ENCODE peak calls at places on chromosomes 2 and 18, in eight cellular contexts. P is GM18507; G is CD4-positive, alpha-beta T cell; E is ureter; U is activated naive CD8-positive, alpha-beta T cell treated with anti-CD3 and anti-CD28 coated beads, Interleukin-2, amount 10 ng/mL, durations not matched to agents 7 days and 5 days; H is NCI-H460; B is transverse colon; A is Kasumi-1. K is an unnamed sample.

GRCh38 chr2:233236820-233237589 is 14.5 kb upstream of the ATG16L1 start:
- DNase-seq in B (no peak), H (no peak), E (no peak), G (no peak), U (no peak), P (no peak), A (no peak), K (no peak)

GRCh38 chr2:217964255-217964654 is 38.5 kb downstream of the TNS1 start:
- DNase-seq in E (no peak), P (no peak), U (peak; percentile 14), A (no peak), G (no peak), B (no peak), H (no peak), K (no peak)

GRCh38 chr2:169528271-169528701 is 18.8 kb downstream of the KLHL41 start:
- DNase-seq in E (peak; percentile 62), U (peak; percentile 68), G (peak; percentile 64), H (peak; percentile 70), P (peak; percentile 11), B (peak; percentile 73), A (peak; percentile 96), K (peak; percentile 59)

GRCh38 chr18:64330976-64331375 is 182.1 kb upstream of the LINC00305 start:
- DNase-seq in G (no peak), H (no peak), P (no peak), B (no peak), E (no peak), A (no peak), U (no peak), K (no peak)

GRCh38 chr2:50491541-50492114 is 540.3 kb downstream of the NRXN1 start:
- DNase-seq in H (peak; percentile 28), E (no peak), B (peak; percentile 10), U (no peak), A (peak; percentile 73), G (no peak), P (no peak), K (no peak)

GRCh38 chr2:108407864-108408729 is 30.3 kb downstream of the SULT1C4 start:
- DNase-seq in P (no peak), B (no peak), G (no peak), H (no peak), E (no peak), U (no peak), A (no peak), K (no peak)

GRCh38 chr2:220269421-220269820 is 642.0 kb downstream of the SLC4A3 start:
- DNase-seq in B (no peak), A (no peak), G (no peak), U (no peak), E (no peak), H (no peak), P (no peak), K (no peak)

GRCh38 chr2:19702267-19702666 is 199.5 kb downstream of the TTC32 start:
- DNase-seq in B (no peak), U (no peak), A (no peak), E (no peak), H (no peak), G (no peak), P (no peak), K (no peak)

GRCh38 chr2:188403676-188404075 is 112.0 kb downstream of the GULP1 start:
- DNase-seq in P (no peak), H (no peak), E (no peak), B (no peak), A (no peak), G (no peak), U (no peak), K (no peak)

GRCh38 chr2:230974096-230974913 is 21.6 kb upstream of the SPATA3 start:
- DNase-seq in A (no peak), B (peak; percentile 26), P (no peak), E (no peak), H (no peak), U (peak; percentile 68), G (peak; percentile 60), K (no peak)

GRCh38 chr2:3633982-3634630 is 23.9 kb upstream of the ALLC start:
- DNase-seq in E (no peak), B (no peak), P (no peak), A (no peak), U (no peak), H (no peak), G (no peak), K (no peak)

GRCh38 chr2:157875720-157876065 is 437 bp downstream of the ACVR1 start:
- DNase-seq in A (peak; percentile 26), U (peak; percentile 84), H (no peak), G (peak; percentile 45), B (peak; percentile 71), E (no peak), P (no peak), K (peak; percentile 56)

GRCh38 chr2:19736191-19736831 is 165.5 kb downstream of the TTC32 start:
- DNase-seq in H (no peak), U (no peak), A (no peak), G (no peak), P (no peak), B (no peak), E (no peak), K (no peak)

GRCh38 chr2:66334237-66335054 is 100.5 kb upstream of the MEIS1 start:
- DNase-seq in E (no peak), U (no peak), H (no peak), P (no peak), G (no peak), A (peak; percentile 33), B (no peak), K (no peak)

GRCh38 chr2:112488201-112488600 is 6.2 kb downstream of the TTL start:
- DNase-seq in A (no peak), G (no peak), U (no peak), P (no peak), H (no peak), E (no peak), B (no peak), K (no peak)

GRCh38 chr18:50654211-50654610 is 94.3 kb downstream of the MAPK4 start:
- DNase-seq in B (no peak), A (no peak), E (no peak), G (no peak), P (no peak), U (no peak), H (no peak), K (no peak)

GRCh38 chr18:12744103-12744502 is 41.3 kb downstream of the PSMG2 start:
- DNase-seq in E (no peak), G (no peak), P (no peak), A (peak; percentile 86), B (no peak), U (no peak), H (peak; percentile 45), K (no peak)

GRCh38 chr2:16069663-16069932 is 129.2 kb downstream of the MYCN start:
- DNase-seq in A (no peak), E (no peak), U (no peak), G (no peak), P (no peak), B (no peak), H (no peak), K (no peak)

GRCh38 chr2:241895732-241896641 is 26.5 kb downstream of the RTP5 start:
- DNase-seq in A (no peak), U (no peak), G (no peak), H (no peak), P (no peak), B (no peak), E (peak; percentile 79), K (no peak)

GRCh38 chr18:59308201-59309014 is 10.0 kb downstream of the CPLX4 start:
- DNase-seq in A (peak; percentile 75), E (peak; percentile 65), U (peak; percentile 86), P (peak; percentile 58), H (peak; percentile 43), B (peak; percentile 72), G (peak; percentile 55), K (peak; percentile 68)

GRCh38 chr18:63765837-63766236 is 9.4 kb upstream of the SERPINB7 start:
- DNase-seq in G (no peak), B (no peak), U (no peak), E (no peak), A (no peak), H (no peak), P (no peak), K (no peak)

GRCh38 chr2:177598321-177598922 is 205.8 kb downstream of the AGPS start:
- DNase-seq in B (no peak), U (no peak), A (no peak), P (no peak), E (no peak), G (no peak), H (no peak), K (no peak)

GRCh38 chr18:39773656-39774055 is 2181.4 kb upstream of the PIK3C3 start:
- DNase-seq in E (no peak), H (no peak), B (no peak), G (no peak), P (no peak), U (no peak), A (no peak), K (no peak)

GRCh38 chr2:71856709-71857525 is 290.7 kb downstream of the CYP26B1 start:
- DNase-seq in G (no peak), H (no peak), B (no peak), E (no peak), P (no peak), U (no peak), A (no peak), K (no peak)

GRCh38 chr18:8844721-8845148 is 139.4 kb downstream of the MTCL1 start:
- DNase-seq in E (no peak), P (no peak), G (no peak), B (no peak), A (no peak), U (no peak), H (peak; percentile 36), K (no peak)

GRCh38 chr18:13513015-13513414 is 213.3 kb downstream of the FAM210A start:
- DNase-seq in U (no peak), E (no peak), B (no peak), A (peak; percentile 67), G (no peak), P (no peak), H (no peak), K (no peak)

GRCh38 chr2:241608881-241609280 is 28.1 kb downstream of the THAP4 start:
- DNase-seq in U (no peak), H (no peak), G (no peak), B (no peak), P (no peak), A (no peak), E (no peak), K (no peak)